ENCODE peak calls at places on chromosomes 1 and 21, in eight cellular contexts. Q, E, W, G, P, D, X and T are unnamed samples.

GRCh38 chr1:83512371-83513004 is 486.4 kb downstream of the TTLL7 start:
- DNase-seq in W (no peak), D (no peak), X (no peak), Q (peak), E (no peak), G (no peak), P (no peak), T (no peak)

GRCh38 chr1:115828101-115829022 is 12.6 kb downstream of the NHLH2 start:
- DNase-seq in Q (peak), W (peak), D (no peak), X (no peak), G (peak), E (no peak), P (no peak), T (no peak)

GRCh38 chr1:218664385-218665170 is 319.4 kb downstream of the TGFB2 start:
- DNase-seq in G (no peak), W (no peak), Q (no peak), P (no peak), X (no peak), E (no peak), D (peak), T (no peak)

GRCh38 chr21:44087426-44088400 is 19.5 kb upstream of the PWP2 start:
- DNase-seq in X (no peak), W (no peak), E (no peak), Q (no peak), P (no peak), D (no peak), G (no peak), T (peak)

GRCh38 chr1:161440312-161440894 is 64.9 kb upstream of the FCGR2A start:
- DNase-seq in P (peak), E (peak), X (peak), G (peak), Q (no peak), W (peak), D (peak), T (peak)

GRCh38 chr1:205476648-205477047 is 20.8 kb upstream of the BLACAT1 start:
- DNase-seq in Q (no peak), D (no peak), W (no peak), X (no peak), G (no peak), P (no peak), E (no peak), T (no peak)

GRCh38 chr1:226382030-226382429 is 25.9 kb downstream of the PARP1 start:
- DNase-seq in W (no peak), Q (no peak), P (no peak), X (no peak), G (no peak), E (no peak), D (no peak), T (no peak)

GRCh38 chr1:22362626-22363402 is 88.8 kb upstream of the ZBTB40 start:
- DNase-seq in D (no peak), X (no peak), P (no peak), G (no peak), W (no peak), E (no peak), Q (no peak), T (no peak)

GRCh38 chr1:205542367-205542766 is 37.9 kb downstream of the CDK18 start:
- DNase-seq in E (no peak), Q (no peak), W (no peak), G (no peak), X (no peak), D (no peak), P (no peak), T (peak)

GRCh38 chr1:235996048-235996785 is 68.7 kb downstream of the NID1 start:
- DNase-seq in X (no peak), Q (no peak), E (no peak), W (no peak), P (no peak), D (no peak), G (no peak), T (no peak)